ENCODE peak calls at places on chromosome 22, in seven cellular contexts. M is uterus, G is ovary, V is tibial nerve, C is heart left ventricle, T is right lobe of liver, N is HCT116. B is an unnamed sample.

GRCh38 chr22:30880181-30880601 is 88.4 kb downstream of the MORC2 start:
- DNase-seq in V (no peak), C (no peak), T (no peak), M (no peak), G (no peak), N (no peak), B (no peak)

GRCh38 chr22:31286360-31287255 is 5.7 kb downstream of the PIK3IP1 start:
- DNase-seq in V (no peak), N (no peak), C (no peak), T (peak; percentile 40), G (no peak), M (no peak), B (no peak)

GRCh38 chr22:47837703-47838102 is 1075.3 kb downstream of the TBC1D22A start:
- DNase-seq in M (no peak), C (no peak), G (no peak), N (peak; percentile 13), V (no peak), T (no peak), B (no peak)

GRCh38 chr22:32855023-32855756 is 53.7 kb downstream of the TIMP3 start:
- DNase-seq in T (no peak), M (no peak), N (no peak), V (no peak), G (no peak), C (no peak), B (no peak)

GRCh38 chr22:27531782-27532530 is 269.6 kb downstream of the MN1 start:
- DNase-seq in C (no peak), M (no peak), V (no peak), N (no peak), G (no peak), T (no peak), B (no peak)

GRCh38 chr22:34812631-34813030 is 253.3 kb upstream of the ISX start:
- DNase-seq in N (no peak), T (no peak), C (no peak), M (no peak), V (no peak), G (no peak), B (no peak)

GRCh38 chr22:35406443-35406842 is 6.5 kb downstream of the MCM5 start:
- DNase-seq in V (no peak), T (no peak), C (no peak), N (no peak), G (no peak), M (no peak), B (no peak)

GRCh38 chr22:49574861-49575702 is 252.6 kb downstream of the BRD1 start:
- DNase-seq in V (no peak), C (peak; percentile 44), G (peak; percentile 11), T (no peak), M (no peak), N (no peak), B (no peak)

GRCh38 chr22:43007519-43008102 is 7.3 kb downstream of the PACSIN2 start:
- DNase-seq in V (no peak), N (no peak), G (no peak), M (no peak), C (no peak), T (no peak), B (no peak)

GRCh38 chr22:43851058-43851978 is 11.0 kb downstream of the SULT4A1 start:
- DNase-seq in M (no peak), G (peak; percentile 9), V (no peak), T (no peak), N (no peak), C (no peak), B (no peak)

GRCh38 chr22:17914474-17914873 is 109.9 kb downstream of the MICAL3 start:
- DNase-seq in M (no peak), G (no peak), T (no peak), V (no peak), N (no peak), C (no peak), B (no peak)

GRCh38 chr22:40517631-40518030 is 118.9 kb downstream of the MRTFA start:
- DNase-seq in V (no peak), N (no peak), M (no peak), T (no peak), C (no peak), G (no peak), B (no peak)

GRCh38 chr22:41902016-41902415 is 12.9 kb downstream of the SHISA8 start:
- DNase-seq in T (no peak), G (no peak), V (no peak), M (no peak), C (no peak), N (no peak), B (no peak)

GRCh38 chr22:41904450-41905410 is 10.1 kb downstream of the SHISA8 start:
- DNase-seq in V (no peak), C (no peak), T (no peak), M (no peak), N (no peak), G (no peak), B (no peak)

GRCh38 chr22:41905411-41906202 is 9.3 kb downstream of the SHISA8 start:
- DNase-seq in T (no peak), N (no peak), G (no peak), M (no peak), C (no peak), V (no peak), B (no peak)

GRCh38 chr22:41900652-41901312 is 14.1 kb downstream of the SHISA8 start:
- DNase-seq in N (no peak), T (no peak), M (no peak), G (no peak), C (peak; percentile 13), V (no peak), B (no peak)

GRCh38 chr22:41902932-41903421 is 11.9 kb downstream of the SHISA8 start:
- DNase-seq in M (no peak), G (no peak), V (no peak), T (peak; percentile 98), N (no peak), C (peak; percentile 87), B (no peak)
- TF ChIP-seq POLR2A in M (no peak), G (no peak), V (no peak), T (no peak), N (no peak), C (no peak), B (no peak)

DNA sequence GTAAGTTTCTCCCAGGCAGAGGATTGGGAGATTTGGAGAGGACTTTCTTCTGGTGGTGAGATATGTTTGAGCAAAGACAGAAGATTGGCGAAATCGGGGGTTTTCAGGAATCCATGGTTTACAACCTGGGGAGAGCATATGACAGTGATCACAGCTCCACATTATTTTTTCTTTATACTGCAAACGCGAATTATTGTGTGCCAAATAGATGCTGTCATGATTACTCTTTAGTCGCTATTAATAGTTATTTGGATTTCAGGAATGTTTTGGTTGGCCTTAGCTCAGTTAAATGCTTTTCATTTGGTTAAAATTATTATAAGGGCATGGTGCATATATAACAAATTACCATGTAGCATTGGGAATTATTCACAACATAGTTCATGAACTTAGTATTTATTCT is 15.2 kb downstream of the ATXN10 start:
- DNase-seq in N (no peak), G (no peak), V (no peak), C (no peak), T (no peak), M (no peak), B (no peak)
- H3K4me1 ChIP-seq in N (peaks cover 74% of the 10 kb centered on the region), G (peaks cover 14% of the 10 kb centered on the region), V (peaks cover 62% of the 10 kb centered on the region), C (peaks cover 13% of the 10 kb centered on the region), T (no peaks in the 10 kb centered on the region), M (no peaks in the 10 kb centered on the region), B (peaks cover 74% of the 10 kb centered on the region)

GRCh38 chr22:38167988-38168407 is 13.6 kb downstream of the PLA2G6 start:
- DNase-seq in M (no peak), V (no peak), C (peak; percentile 83), T (no peak), N (no peak), G (no peak), B (no peak)

GRCh38 chr22:38164578-38164953 is 17.1 kb downstream of the PLA2G6 start:
- DNase-seq in G (no peak), C (no peak), N (no peak), T (no peak), V (no peak), M (no peak), B (no peak)

GRCh38 chr22:38163844-38164577 is 17.6 kb downstream of the PLA2G6 start:
- DNase-seq in V (no peak), G (no peak), T (peak; percentile 82), C (no peak), M (no peak), N (no peak), B (no peak)

GRCh38 chr22:38165929-38166593 is 15.6 kb downstream of the PLA2G6 start:
- DNase-seq in G (no peak), M (no peak), V (no peak), C (no peak), N (no peak), T (peak; percentile 79), B (no peak)

DNA sequence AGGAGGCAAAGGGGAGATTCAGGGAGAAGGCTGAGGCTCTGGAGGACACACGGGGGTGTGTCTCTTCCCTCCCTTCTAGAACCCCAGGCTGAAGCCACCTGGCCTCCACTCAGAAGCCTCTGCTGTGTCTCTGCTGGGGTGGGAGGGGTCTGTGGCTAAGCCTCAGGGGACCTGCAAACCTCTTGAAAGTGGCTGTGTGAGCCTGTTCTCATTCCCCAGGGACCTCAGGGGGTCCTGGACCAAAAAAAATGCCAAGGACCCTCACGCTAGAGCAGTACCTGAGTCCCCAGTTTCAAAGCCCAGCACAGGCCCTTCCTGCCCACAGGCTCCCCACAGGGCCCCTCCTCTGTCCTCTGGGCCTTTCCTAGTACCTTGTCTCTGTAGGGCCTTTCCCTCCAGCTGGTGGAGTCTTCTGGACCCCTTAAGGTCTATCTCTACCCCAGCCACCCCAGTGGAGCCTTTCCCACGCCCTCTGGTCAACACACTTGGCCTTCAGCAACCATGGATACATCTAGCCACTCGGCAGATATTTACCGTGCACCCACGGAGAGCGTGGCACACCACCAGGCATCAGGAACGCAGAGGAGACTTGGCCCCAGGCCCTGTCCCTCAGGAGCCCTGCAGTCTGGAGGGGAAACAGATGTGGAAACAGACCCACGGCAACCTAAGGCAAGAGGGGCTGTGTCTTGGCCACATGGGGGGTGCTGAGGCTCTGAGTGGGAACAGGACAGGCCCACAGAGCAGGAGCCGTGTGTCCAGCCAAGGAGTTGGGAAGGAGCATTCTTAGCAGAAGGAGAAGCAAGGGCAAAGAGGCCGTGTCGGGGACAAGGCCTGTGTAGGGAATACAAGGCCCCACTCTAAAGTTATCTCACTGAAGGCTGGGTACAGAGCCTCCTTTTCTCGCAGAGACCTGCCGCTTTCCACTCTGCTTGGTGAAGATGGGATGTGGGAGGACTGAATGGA is 18.5 kb downstream of the PLA2G6 start:
- DNase-seq in T (no peak), N (no peak), V (no peak), C (no peak), G (no peak), M (no peak), B (no peak)
- H3K36me3 ChIP-seq in T (no peaks in the 10 kb centered on the region), N (no peaks in the 10 kb centered on the region), V (no peaks in the 10 kb centered on the region), C (no peaks in the 10 kb centered on the region), G (no peaks in the 10 kb centered on the region), M (no peaks in the 10 kb centered on the region), B (peaks cover 16% of the 10 kb centered on the region)

GRCh38 chr22:23695748-23696325 is 5.0 kb downstream of the RGL4 start:
- DNase-seq in T (no peak), G (no peak), N (no peak), C (no peak), M (no peak), V (no peak), B (no peak)

GRCh38 chr22:23696326-23696851 is 5.6 kb downstream of the RGL4 start:
- DNase-seq in C (no peak), N (no peak), V (no peak), M (no peak), T (no peak), G (peak; percentile 28), B (no peak)

GRCh38 chr22:23698094-23698493 is 7.3 kb downstream of the RGL4 start:
- DNase-seq in C (no peak), V (no peak), N (no peak), M (no peak), T (no peak), G (peak; percentile 17), B (no peak)

GRCh38 chr22:23698673-23699235 is 7.9 kb downstream of the RGL4 start:
- DNase-seq in M (no peak), N (no peak), T (no peak), V (no peak), G (no peak), C (no peak), B (no peak)

GRCh38 chr22:23697031-23697970 is 6.5 kb downstream of the RGL4 start:
- DNase-seq in C (no peak), N (no peak), G (peak; percentile 25), T (no peak), V (no peak), M (no peak), B (no peak)
- TF ChIP-seq POLR2A in C (no peak), N (no peak), G (no peak), T (no peak), V (no peak), M (no peak), B (no peak)

B was measured in esophagus muscularis mucosa.